ENCODE peak calls at places on chromosomes 2 and 18, in nine cellular contexts. F, P, R, A, Z, L, T, Y and U are unnamed samples.

GRCh38 chr2:15303874-15304273 is 257.3 kb downstream of the NBAS start:
- DNase-seq in F (no peak), P (no peak), R (no peak), A (no peak), Z (no peak), L (no peak), T (no peak), Y (no peak), U (no peak)

GRCh38 chr2:27041708-27042107 is 8.9 kb downstream of the TMEM214 start:
- DNase-seq in F (no peak), P (no peak), R (no peak), A (no peak), Z (no peak), L (no peak), T (no peak), Y (no peak), U (no peak)

GRCh38 chr2:120495586-120495985 is 149.7 kb downstream of the INHBB start:
- DNase-seq in F (no peak), P (no peak), R (no peak), A (no peak), Z (no peak), L (no peak), T (no peak), Y (no peak), U (no peak)

GRCh38 chr2:27249891-27250651 is 12.8 kb downstream of the SLC30A3 start:
- DNase-seq in F (no peak), P (peak), R (no peak), A (peak), Z (peak), L (peak), T (peak), Y (peak), U (no peak)

GRCh38 chr2:28949190-28949589 is 31.9 kb upstream of the TOGARAM2 start:
- DNase-seq in F (no peak), P (no peak), R (no peak), A (no peak), Z (no peak), L (no peak), T (no peak), Y (no peak), U (no peak)

GRCh38 chr2:240374085-240374907 is 61.2 kb upstream of the GPC1 start:
- DNase-seq in F (no peak), P (peak), R (no peak), A (peak), Z (no peak), L (no peak), T (no peak), Y (no peak), U (no peak)

GRCh38 chr2:121648206-121648605 is 1.1 kb downstream of the CLASP1 start:
- DNase-seq in F (no peak), P (peak), R (no peak), A (peak), Z (peak), L (no peak), T (no peak), Y (no peak), U (no peak)

GRCh38 chr2:2014251-2014761 is 270.0 kb upstream of the PXDN start:
- DNase-seq in F (no peak), P (peak), R (peak), A (peak), Z (no peak), L (no peak), T (no peak), Y (no peak), U (no peak)

GRCh38 chr18:27921392-27921791 is 255.5 kb downstream of the CDH2 start:
- DNase-seq in F (no peak), P (no peak), R (no peak), A (no peak), Z (no peak), L (peak), T (no peak), Y (no peak), U (no peak)

GRCh38 chr2:185502351-185502750 is 236.3 kb upstream of the FSIP2 start:
- DNase-seq in F (no peak), P (no peak), R (no peak), A (no peak), Z (no peak), L (no peak), T (no peak), Y (no peak), U (no peak)

GRCh38 chr2:230737791-230738226 is 25.2 kb downstream of the CAB39 start:
- DNase-seq in F (no peak), P (no peak), R (no peak), A (no peak), Z (peak), L (no peak), T (no peak), Y (no peak), U (no peak)

GRCh38 chr2:6896930-6897759 is 19.6 kb downstream of the RSAD2 start:
- DNase-seq in F (peak), P (peak), R (no peak), A (peak), Z (peak), L (no peak), T (no peak), Y (no peak), U (no peak)

GRCh38 chr2:56410140-56410539 is 226.3 kb downstream of the CCDC85A start:
- DNase-seq in F (no peak), P (no peak), R (no peak), A (peak), Z (no peak), L (no peak), T (no peak), Y (no peak), U (no peak)

GRCh38 chr2:96762529-96763253 is 2.0 kb downstream of the CNNM4 start:
- DNase-seq in F (no peak), P (no peak), R (no peak), A (peak), Z (peak), L (no peak), T (no peak), Y (no peak), U (no peak)

GRCh38 chr2:85757860-85758259 is 4.1 kb downstream of the ATOH8 start:
- DNase-seq in F (no peak), P (no peak), R (no peak), A (no peak), Z (no peak), L (no peak), T (no peak), Y (no peak), U (no peak)

GRCh38 chr2:204160991-204161390 is 224.4 kb downstream of the ICOS start:
- DNase-seq in F (no peak), P (no peak), R (no peak), A (no peak), Z (no peak), L (no peak), T (no peak), Y (no peak), U (no peak)

GRCh38 chr2:159065313-159065712 is 96.9 kb downstream of the TANC1 start:
- DNase-seq in F (no peak), P (peak), R (no peak), A (peak), Z (no peak), L (no peak), T (no peak), Y (no peak), U (no peak)